ENCODE peak calls at places on chromosomes 1 and 21, in eight cellular contexts. U is uterus; E is ascending aorta; P is small intestine; Q is left lung; D is testis; T is CD8-positive, alpha-beta T cell; B is tibial nerve. Y is an unnamed sample.

GRCh38 chr1:234683856-234684632 is 74.1 kb upstream of the IRF2BP2 start:
- DNase-seq in B (peak; percentile 79), E (peak; percentile 88), D (peak; percentile 79), U (peak; percentile 76), T (no peak), P (peak; percentile 91), Q (no peak), Y (no peak)

GRCh38 chr1:27864264-27864895 is 8.0 kb upstream of the THEMIS2 start:
- DNase-seq in D (no peak), B (no peak), U (no peak), Q (no peak), E (no peak), P (no peak), T (no peak), Y (no peak)

GRCh38 chr1:168454211-168454815 is 89.5 kb downstream of the XCL2 start:
- DNase-seq in D (no peak), E (no peak), U (no peak), P (no peak), B (no peak), Q (no peak), T (no peak), Y (no peak)

GRCh38 chr1:151062738-151063371 is 2.7 kb downstream of the MLLT11 start:
- DNase-seq in D (no peak), P (no peak), Q (no peak), T (no peak), B (no peak), U (peak; percentile 69), E (peak; percentile 72), Y (peak; percentile 45)

GRCh38 chr1:166814611-166815010 is 24.7 kb upstream of the POGK start:
- DNase-seq in E (no peak), D (no peak), U (no peak), Q (no peak), P (no peak), B (no peak), T (no peak), Y (no peak)

GRCh38 chr1:56397409-56397808 is 182.0 kb downstream of the PLPP3 start:
- DNase-seq in U (peak; percentile 26), Q (no peak), D (no peak), P (no peak), E (no peak), B (no peak), T (no peak), Y (no peak)

GRCh38 chr1:24705260-24706073 is 39.8 kb upstream of the CLIC4 start:
- DNase-seq in Q (peak; percentile 82), B (peak; percentile 83), P (peak; percentile 68), T (no peak), U (peak; percentile 81), E (peak; percentile 76), D (peak; percentile 90), Y (peak; percentile 53)

GRCh38 chr1:5980314-5981008 is 11.8 kb downstream of the NPHP4 start:
- DNase-seq in D (no peak), P (no peak), U (no peak), Q (peak; percentile 76), T (no peak), B (peak; percentile 59), E (no peak), Y (peak; percentile 87)

GRCh38 chr1:3880429-3881190 is 19.5 kb downstream of the C1orf174 start:
- DNase-seq in T (no peak), U (no peak), Q (peak; percentile 31), P (no peak), B (no peak), D (no peak), E (no peak), Y (no peak)

GRCh38 chr1:88783145-88783544 is 99.1 kb downstream of the PKN2 start:
- DNase-seq in P (no peak), T (no peak), Q (no peak), B (no peak), E (no peak), U (no peak), D (no peak), Y (no peak)

GRCh38 chr1:41512701-41513387 is 28.4 kb upstream of the EDN2 start:
- DNase-seq in P (no peak), D (no peak), T (no peak), Q (peak; percentile 72), U (no peak), B (no peak), E (no peak), Y (no peak)

GRCh38 chr21:46613391-46613790 is 8.5 kb upstream of the S100B start:
- DNase-seq in D (no peak), E (no peak), P (no peak), Q (no peak), B (no peak), T (no peak), U (no peak), Y (no peak)

GRCh38 chr21:42939581-42940413 is 14.4 kb upstream of the ERVH48-1 start:
- DNase-seq in T (no peak), B (peak; percentile 86), D (peak; percentile 78), P (peak; percentile 13), U (peak; percentile 95), E (peak; percentile 95), Q (no peak), Y (no peak)

GRCh38 chr1:75950176-75950575 is 18.0 kb upstream of the ASB17 start:
- DNase-seq in U (no peak), T (no peak), B (no peak), D (no peak), Q (no peak), E (no peak), P (no peak), Y (no peak)

GRCh38 chr1:44505210-44505993 is 100.3 kb downstream of the RNF220 start:
- DNase-seq in E (no peak), Q (no peak), P (no peak), U (no peak), T (no peak), D (peak; percentile 39), B (no peak), Y (no peak)

GRCh38 chr1:202861420-202862121 is 27.4 kb downstream of the RABIF start:
- DNase-seq in T (peak; percentile 21), E (peak; percentile 95), Q (peak; percentile 98), P (peak; percentile 94), B (peak; percentile 87), D (peak; percentile 96), U (peak; percentile 89), Y (peak; percentile 97)

GRCh38 chr1:149845416-149845815 is 54.0 kb upstream of the BOLA1 start:
- DNase-seq in T (no peak), B (peak; percentile 3), P (peak; percentile 5), U (no peak), E (no peak), D (no peak), Q (no peak), Y (peak; percentile 4)

GRCh38 chr1:39117985-39118384 is 86.5 kb upstream of the MACF1 start:
- DNase-seq in T (no peak), Q (no peak), E (no peak), D (no peak), U (no peak), P (peak; percentile 43), B (no peak), Y (no peak)

GRCh38 chr1:39113109-39113743 is 87.1 kb downstream of the NDUFS5 start:
- DNase-seq in D (no peak), E (no peak), U (no peak), P (no peak), B (no peak), T (no peak), Q (no peak), Y (no peak)

GRCh38 chr1:39116868-39117728 is 87.4 kb upstream of the MACF1 start:
- DNase-seq in D (no peak), E (no peak), B (no peak), Q (no peak), P (peak; percentile 52), T (no peak), U (no peak), Y (no peak)

GRCh38 chr1:39116116-39116607 is 88.3 kb upstream of the MACF1 start:
- DNase-seq in B (no peak), D (no peak), U (no peak), Q (no peak), E (no peak), T (no peak), P (no peak), Y (no peak)

GRCh38 chr1:39115271-39116110 is 89.0 kb upstream of the MACF1 start:
- DNase-seq in B (no peak), P (peak; percentile 81), Q (no peak), T (no peak), D (no peak), U (no peak), E (no peak), Y (no peak)
- H3K4me1 ChIP-seq in B (no peaks in the 10 kb centered on the region), P (peaks cover 11% of the 10 kb centered on the region), Q (peaks cover 49% of the 10 kb centered on the region), T (no peaks in the 10 kb centered on the region), D (peaks cover 14% of the 10 kb centered on the region), U (peaks cover 5% of the 10 kb centered on the region), E (peaks cover 5% of the 10 kb centered on the region), Y (peaks cover 15% of the 10 kb centered on the region)

GRCh38 chr1:4975856-4976255 is 321.4 kb downstream of the AJAP1 start:
- DNase-seq in E (peak; percentile 5), B (no peak), P (no peak), Q (no peak), T (no peak), U (no peak), D (no peak), Y (no peak)
- H3K9me3 ChIP-seq in E (no peaks in the 10 kb centered on the region), B (no peaks in the 10 kb centered on the region), P (no peaks in the 10 kb centered on the region), Q (no peaks in the 10 kb centered on the region), T (no peaks in the 10 kb centered on the region), U (no peaks in the 10 kb centered on the region), D (no peaks in the 10 kb centered on the region), Y (no peaks in the 10 kb centered on the region)

DNA sequence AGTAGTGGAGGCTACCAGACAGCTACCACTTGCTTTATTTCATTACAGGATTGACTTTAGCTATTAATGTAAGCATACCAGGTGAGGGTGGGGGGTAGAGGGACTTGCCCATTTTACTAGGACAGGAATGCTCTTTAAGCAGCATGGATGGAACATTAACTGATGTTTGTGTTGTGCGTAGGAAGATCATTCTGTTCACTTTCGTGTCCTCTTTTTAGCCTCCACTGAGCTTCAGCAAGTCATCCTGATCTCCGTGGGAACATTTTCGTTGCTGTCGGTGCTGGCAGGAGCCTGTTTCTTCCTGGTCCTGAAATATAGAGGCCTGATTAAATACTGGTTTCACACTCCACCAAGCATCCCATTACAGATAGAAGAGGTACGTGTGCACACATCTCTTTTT is 29.3 kb downstream of the IFNGR2 start:
- DNase-seq in P (no peak), U (no peak), B (no peak), D (no peak), T (no peak), E (no peak), Q (no peak), Y (no peak)
- H3K4me1 ChIP-seq in P (peaks cover 4% of the 10 kb centered on the region), U (no peaks in the 10 kb centered on the region), B (peaks cover 3% of the 10 kb centered on the region), D (no peaks in the 10 kb centered on the region), T (no peaks in the 10 kb centered on the region), E (peaks cover 11% of the 10 kb centered on the region), Q (peaks cover 14% of the 10 kb centered on the region), Y (no peaks in the 10 kb centered on the region)

DNA sequence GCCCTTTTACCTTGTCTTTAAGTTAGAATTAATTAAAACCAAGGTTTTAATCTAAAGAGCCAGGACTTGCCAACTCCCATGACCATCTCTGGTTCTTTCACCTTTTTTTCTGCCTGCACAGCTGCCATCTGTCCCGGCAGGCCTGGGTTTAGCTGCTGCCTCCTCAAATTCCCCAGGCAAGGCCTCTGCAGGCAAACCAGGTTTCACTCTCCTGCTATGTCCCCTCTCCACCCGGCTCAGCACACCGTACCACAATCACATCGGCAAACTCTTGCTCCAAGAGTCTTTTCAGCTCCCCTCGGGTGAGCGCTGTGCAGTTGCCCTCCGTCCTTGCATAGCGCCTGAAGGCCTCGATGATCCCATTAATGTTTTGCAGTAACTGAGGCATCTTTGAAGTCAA is 2.2 kb downstream of the CRNN start:
- DNase-seq in U (no peak), Q (no peak), B (no peak), T (no peak), P (no peak), E (no peak), D (no peak), Y (no peak)
- H3K9me3 ChIP-seq in U (no peaks in the 10 kb centered on the region), Q (no peaks in the 10 kb centered on the region), B (no peaks in the 10 kb centered on the region), T (no peaks in the 10 kb centered on the region), P (no peaks in the 10 kb centered on the region), E (no peaks in the 10 kb centered on the region), D (no peaks in the 10 kb centered on the region), Y (no peaks in the 10 kb centered on the region)

Y was measured in BE2C.